ENCODE peak calls at places on chromosomes 6 and 20, in five cellular contexts. Y, W, F, O and U are unnamed samples.

GRCh38 chr6:152351110-152351509 is 286.1 kb downstream of the SYNE1 start:
- DNase-seq in Y (peak; percentile 36), F (no peak), W (no peak), O (no peak), U (no peak)

GRCh38 chr6:91082311-91082803 is 495.5 kb upstream of the MAP3K7 start:
- DNase-seq in W (no peak), O (no peak), F (no peak), Y (no peak), U (no peak)

GRCh38 chr6:154157706-154158105 is 118.7 kb downstream of the OPRM1 start:
- DNase-seq in F (no peak), O (no peak), W (no peak), Y (no peak), U (no peak)

GRCh38 chr6:135113855-135114254 is 59.2 kb upstream of the HBS1L start:
- DNase-seq in W (no peak), O (no peak), F (no peak), Y (no peak), U (no peak)

GRCh38 chr6:73452107-73452461 is at the start of gene CGAS:
- DNase-seq in F (peak; percentile 53), O (no peak), Y (peak; percentile 78), W (no peak), U (no peak)

GRCh38 chr20:12255571-12255970 is 337.9 kb downstream of the BTBD3 start:
- DNase-seq in Y (no peak), O (no peak), W (no peak), F (no peak), U (no peak)

GRCh38 chr6:103122766-103123601 is 1729.5 kb downstream of the GRIK2 start:
- DNase-seq in Y (peak; percentile 16), F (peak; percentile 17), O (peak; percentile 6), W (peak; percentile 72), U (no peak)

GRCh38 chr6:30752164-30752927 is 8.0 kb upstream of the IER3 start:
- DNase-seq in Y (peak; percentile 95), O (no peak), W (no peak), F (peak; percentile 100), U (no peak)

GRCh38 chr6:158042245-158042798 is 60.7 kb downstream of the SYNJ2 start:
- DNase-seq in W (no peak), Y (no peak), O (no peak), F (peak; percentile 78), U (no peak)

GRCh38 chr6:14826456-14826855 is 419.4 kb upstream of the JARID2 start:
- DNase-seq in Y (no peak), W (no peak), F (no peak), O (no peak), U (no peak)

GRCh38 chr6:154619183-154619582 is 108.7 kb upstream of the CNKSR3 start:
- DNase-seq in F (no peak), O (no peak), W (no peak), Y (no peak), U (no peak)

GRCh38 chr6:128367437-128367836 is 153.0 kb downstream of the PTPRK start:
- DNase-seq in F (no peak), O (no peak), Y (no peak), W (no peak), U (no peak)

GRCh38 chr6:57252975-57253374 is 30.9 kb upstream of the RAB23 start:
- DNase-seq in F (peak; percentile 37), O (no peak), W (no peak), Y (no peak), U (no peak)

GRCh38 chr6:40543776-40544175 is 43.4 kb downstream of the LRFN2 start:
- DNase-seq in F (no peak), Y (no peak), O (no peak), W (no peak), U (no peak)

GRCh38 chr6:11322252-11322885 is 89.9 kb upstream of the NEDD9 start:
- DNase-seq in Y (no peak), O (no peak), F (no peak), W (no peak), U (no peak)

GRCh38 chr6:105593056-105593455 is 190.2 kb upstream of the PREP start:
- DNase-seq in O (no peak), W (no peak), Y (no peak), F (peak; percentile 39), U (no peak)

GRCh38 chr6:79895382-79896100 is 51.8 kb downstream of the ELOVL4 start:
- DNase-seq in O (no peak), F (no peak), W (no peak), Y (no peak), U (no peak)

GRCh38 chr6:28400122-28400451 is 540 bp upstream of the ZSCAN12 start:
- DNase-seq in Y (no peak), O (no peak), F (no peak), W (no peak), U (no peak)

GRCh38 chr6:113732384-113732966 is 124.7 kb upstream of the MARCKS start:
- DNase-seq in Y (peak; percentile 72), W (peak; percentile 60), O (no peak), F (no peak), U (no peak)

GRCh38 chr6:151627689-151628444 is 134.1 kb downstream of the CCDC170 start:
- DNase-seq in O (no peak), Y (no peak), F (no peak), W (no peak), U (no peak)

GRCh38 chr6:142184332-142184731 is 37.3 kb downstream of the VTA1 start:
- DNase-seq in Y (no peak), W (no peak), O (no peak), F (no peak), U (no peak)

GRCh38 chr6:169328112-169328801 is 74.6 kb upstream of the THBS2 start:
- DNase-seq in Y (no peak), W (no peak), F (peak; percentile 9), O (no peak), U (no peak)

GRCh38 chr6:97668716-97669115 is 385.7 kb upstream of the MMS22L start:
- DNase-seq in Y (no peak), F (no peak), W (peak; percentile 47), O (peak; percentile 55), U (no peak)

GRCh38 chr6:104955491-104955890 is 1.4 kb upstream of the LIN28B start:
- DNase-seq in W (no peak), Y (no peak), F (no peak), O (no peak), U (no peak)

GRCh38 chr6:125251516-125252229 is 50.1 kb downstream of the HDDC2 start:
- DNase-seq in O (no peak), W (peak; percentile 11), Y (no peak), F (no peak), U (no peak)

GRCh38 chr6:133778414-133778813 is 110.5 kb upstream of the TCF21 start:
- DNase-seq in W (no peak), F (peak; percentile 77), Y (peak; percentile 10), O (no peak), U (no peak)

GRCh38 chr20:3797592-3798404 is 1.7 kb downstream of the CDC25B start:
- DNase-seq in W (no peak), O (no peak), F (no peak), Y (no peak), U (no peak)

GRCh38 chr6:131868836-131869235 is 61.0 kb downstream of the ENPP1 start:
- DNase-seq in O (no peak), Y (no peak), W (no peak), F (no peak), U (no peak)

GRCh38 chr20:8780926-8781325 is 288.0 kb upstream of the PLCB4 start:
- DNase-seq in Y (no peak), F (no peak), W (no peak), O (no peak), U (no peak)

GRCh38 chr6:81734081-81734480 is 18.4 kb downstream of the TENT5A start:
- DNase-seq in W (no peak), Y (no peak), O (no peak), F (no peak), U (no peak)

GRCh38 chr6:152099816-152100618 is 292.5 kb downstream of the ESR1 start:
- DNase-seq in Y (peak; percentile 40), F (peak; percentile 22), W (no peak), O (no peak), U (no peak)

GRCh38 chr6:52522151-52522626 is 54.7 kb downstream of the TRAM2 start:
- DNase-seq in W (no peak), F (peak; percentile 66), O (no peak), Y (peak; percentile 24), U (no peak)